ENCODE peak calls at places on chromosomes 6 and 20, in six cellular contexts. G, H, A, O, V and Q are unnamed samples.

GRCh38 chr20:17622086-17622850 is 52.4 kb downstream of the DSTN start:
- DNase-seq in G (peak; percentile 6), H (no peak), A (no peak), O (no peak), V (no peak), Q (no peak)

GRCh38 chr6:104956663-104957294 is at the start of gene LIN28B:
- DNase-seq in G (no peak), H (no peak), A (no peak), O (no peak), V (no peak), Q (no peak)

GRCh38 chr20:20593447-20594170 is 118.8 kb downstream of the RALGAPA2 start:
- DNase-seq in G (no peak), H (peak; percentile 66), A (no peak), O (peak; percentile 10), V (peak; percentile 35), Q (peak; percentile 37)

GRCh38 chr20:51183443-51183842 is 160.5 kb upstream of the KCNG1 start:
- DNase-seq in G (no peak), H (peak; percentile 27), A (no peak), O (no peak), V (no peak), Q (no peak)

GRCh38 chr6:116221931-116222330 is 31.9 kb downstream of the TSPYL4 start:
- DNase-seq in G (no peak), H (peak; percentile 52), A (no peak), O (no peak), V (no peak), Q (no peak)

GRCh38 chr6:31575335-31575901 is at the start of gene TNF:
- DNase-seq in G (peak; percentile 58), H (no peak), A (peak; percentile 64), O (no peak), V (no peak), Q (no peak)

GRCh38 chr6:167118839-167119238 is 4.1 kb upstream of the CCR6 start:
- DNase-seq in G (no peak), H (no peak), A (no peak), O (no peak), V (no peak), Q (no peak)

GRCh38 chr20:62792182-62792939 is 3.9 kb upstream of the MRGBP start:
- DNase-seq in G (no peak), H (peak; percentile 74), A (no peak), O (no peak), V (no peak), Q (no peak)

GRCh38 chr6:127120109-127120786 is 1.8 kb downstream of the RSPO3 start:
- DNase-seq in G (peak; percentile 19), H (no peak), A (no peak), O (no peak), V (no peak), Q (no peak)

GRCh38 chr20:61940976-61941720 is 124.5 kb downstream of the TAF4 start:
- DNase-seq in G (peak; percentile 8), H (no peak), A (no peak), O (no peak), V (no peak), Q (no peak)

GRCh38 chr6:142088858-142089216 is 43.9 kb upstream of the GJE1 start:
- DNase-seq in G (no peak), H (peak; percentile 67), A (no peak), O (peak; percentile 9), V (peak; percentile 35), Q (no peak)

GRCh38 chr6:152723398-152723797 is 25.7 kb downstream of the MYCT1 start:
- DNase-seq in G (no peak), H (peak; percentile 57), A (no peak), O (peak; percentile 10), V (peak; percentile 27), Q (no peak)

GRCh38 chr6:139278190-139278589 is 13.6 kb downstream of the TXLNB start:
- DNase-seq in G (no peak), H (no peak), A (no peak), O (no peak), V (no peak), Q (no peak)

GRCh38 chr6:89216411-89216810 is 747 bp downstream of the GABRR1 start:
- DNase-seq in G (no peak), H (no peak), A (no peak), O (no peak), V (no peak), Q (no peak)

GRCh38 chr6:97497713-97498331 is 214.8 kb upstream of the MMS22L start:
- DNase-seq in G (peak; percentile 66), H (peak; percentile 73), A (peak; percentile 25), O (peak; percentile 34), V (peak; percentile 63), Q (peak; percentile 36)

GRCh38 chr20:6882911-6883310 is 115.4 kb downstream of the BMP2 start:
- DNase-seq in G (no peak), H (peak; percentile 59), A (no peak), O (peak; percentile 85), V (no peak), Q (peak; percentile 94)

GRCh38 chr6:143507358-143508145 is 4.0 kb downstream of the FUCA2 start:
- DNase-seq in G (no peak), H (peak; percentile 37), A (no peak), O (no peak), V (no peak), Q (peak; percentile 14)